ENCODE peak calls at places on chromosome 22, in eight cellular contexts. One of them, this sample, is unnamed.

GRCh38 chr22:33781396-33781795 is 138.9 kb downstream of the LARGE1 start:
- DNase-seq in heart right ventricle: no peak
- DNase-seq in right lobe of liver: no peak
- DNase-seq in HFF-Myc: peak; percentile 12
- DNase-seq in NB4: no peak
- DNase-seq in GM12865: no peak
- DNase-seq in lung: no peak
- DNase-seq in GM13977: no peak
- DNase-seq in this sample: no peak

GRCh38 chr22:37064553-37064952 is 13.0 kb downstream of the KCTD17 start:
- DNase-seq in heart right ventricle: no peak
- DNase-seq in right lobe of liver: no peak
- DNase-seq in HFF-Myc: no peak
- DNase-seq in NB4: no peak
- DNase-seq in GM12865: no peak
- DNase-seq in lung: no peak
- DNase-seq in GM13977: no peak
- DNase-seq in this sample: no peak

GRCh38 chr22:41365425-41365824 is 16.3 kb upstream of the TEF start:
- DNase-seq in heart right ventricle: no peak
- DNase-seq in right lobe of liver: no peak
- DNase-seq in HFF-Myc: no peak
- DNase-seq in NB4: no peak
- DNase-seq in GM12865: no peak
- DNase-seq in lung: no peak
- DNase-seq in GM13977: no peak
- DNase-seq in this sample: no peak

GRCh38 chr22:28799834-28800307 is 498 bp downstream of the XBP1 start:
- DNase-seq in heart right ventricle: peak; percentile 78
- DNase-seq in right lobe of liver: peak; percentile 67
- DNase-seq in HFF-Myc: no peak
- DNase-seq in NB4: peak; percentile 52
- DNase-seq in GM12865: peak; percentile 69
- DNase-seq in lung: peak; percentile 61
- DNase-seq in GM13977: no peak
- DNase-seq in this sample: no peak

GRCh38 chr22:30028731-30029130 is 51.5 kb upstream of the HORMAD2 start:
- DNase-seq in heart right ventricle: no peak
- DNase-seq in right lobe of liver: no peak
- DNase-seq in HFF-Myc: no peak
- DNase-seq in NB4: no peak
- DNase-seq in GM12865: no peak
- DNase-seq in lung: no peak
- DNase-seq in GM13977: no peak
- DNase-seq in this sample: no peak

GRCh38 chr22:22244337-22245250 is at the start of gene VPREB1:
- DNase-seq in heart right ventricle: no peak
- DNase-seq in right lobe of liver: no peak
- DNase-seq in HFF-Myc: no peak
- DNase-seq in NB4: peak; percentile 15
- DNase-seq in GM12865: no peak
- DNase-seq in lung: no peak
- DNase-seq in GM13977: no peak
- DNase-seq in this sample: no peak

GRCh38 chr22:23204541-23205157 is 24.3 kb downstream of the BCR start:
- DNase-seq in heart right ventricle: peak; percentile 83
- DNase-seq in right lobe of liver: peak; percentile 95
- DNase-seq in HFF-Myc: no peak
- DNase-seq in NB4: no peak
- DNase-seq in GM12865: no peak
- DNase-seq in lung: peak; percentile 48
- DNase-seq in GM13977: no peak
- DNase-seq in this sample: no peak

GRCh38 chr22:38284042-38284402 is 11.2 kb upstream of the TMEM184B start:
- DNase-seq in heart right ventricle: no peak
- DNase-seq in right lobe of liver: no peak
- DNase-seq in HFF-Myc: peak; percentile 46
- DNase-seq in NB4: no peak
- DNase-seq in GM12865: no peak
- DNase-seq in lung: no peak
- DNase-seq in GM13977: no peak
- DNase-seq in this sample: no peak

GRCh38 chr22:38176170-38176741 is 5.4 kb downstream of the PLA2G6 start:
- DNase-seq in heart right ventricle: peak; percentile 80
- DNase-seq in right lobe of liver: no peak
- DNase-seq in HFF-Myc: peak; percentile 66
- DNase-seq in NB4: no peak
- DNase-seq in GM12865: peak; percentile 92
- DNase-seq in lung: peak; percentile 46
- DNase-seq in GM13977: peak; percentile 51
- DNase-seq in this sample: no peak

GRCh38 chr22:36761553-36762240 is 14.2 kb downstream of the IFT27 start:
- DNase-seq in heart right ventricle: no peak
- DNase-seq in right lobe of liver: no peak
- DNase-seq in HFF-Myc: no peak
- DNase-seq in NB4: no peak
- DNase-seq in GM12865: no peak
- DNase-seq in lung: no peak
- DNase-seq in GM13977: no peak
- DNase-seq in this sample: peak; percentile 56

GRCh38 chr22:33600113-33600512 is 320.2 kb downstream of the LARGE1 start:
- DNase-seq in heart right ventricle: no peak
- DNase-seq in right lobe of liver: no peak
- DNase-seq in HFF-Myc: no peak
- DNase-seq in NB4: no peak
- DNase-seq in GM12865: no peak
- DNase-seq in lung: no peak
- DNase-seq in GM13977: no peak
- DNase-seq in this sample: no peak

GRCh38 chr22:24768537-24769374 is 5.8 kb downstream of the PIWIL3 start:
- DNase-seq in heart right ventricle: no peak
- DNase-seq in right lobe of liver: peak; percentile 60
- DNase-seq in HFF-Myc: peak; percentile 26
- DNase-seq in NB4: peak; percentile 68
- DNase-seq in GM12865: peak; percentile 55
- DNase-seq in lung: peak; percentile 60
- DNase-seq in GM13977: peak; percentile 61
- DNase-seq in this sample: no peak

GRCh38 chr22:24848559-24849168 is 42.7 kb downstream of the SGSM1 start:
- DNase-seq in heart right ventricle: no peak
- DNase-seq in right lobe of liver: no peak
- DNase-seq in HFF-Myc: no peak
- DNase-seq in NB4: no peak
- DNase-seq in GM12865: no peak
- DNase-seq in lung: no peak
- DNase-seq in GM13977: no peak
- DNase-seq in this sample: no peak

GRCh38 chr22:42188808-42189447 is 58.3 kb upstream of the CYP2D6 start:
- DNase-seq in heart right ventricle: no peak
- DNase-seq in right lobe of liver: no peak
- DNase-seq in HFF-Myc: no peak
- DNase-seq in NB4: peak; percentile 59
- DNase-seq in GM12865: no peak
- DNase-seq in lung: no peak
- DNase-seq in GM13977: no peak
- DNase-seq in this sample: no peak

GRCh38 chr22:17788528-17789378 is 14.5 kb upstream of the BID start:
- DNase-seq in heart right ventricle: no peak
- DNase-seq in right lobe of liver: no peak
- DNase-seq in HFF-Myc: no peak
- DNase-seq in NB4: no peak
- DNase-seq in GM12865: no peak
- DNase-seq in lung: no peak
- DNase-seq in GM13977: no peak
- DNase-seq in this sample: no peak

DNA sequence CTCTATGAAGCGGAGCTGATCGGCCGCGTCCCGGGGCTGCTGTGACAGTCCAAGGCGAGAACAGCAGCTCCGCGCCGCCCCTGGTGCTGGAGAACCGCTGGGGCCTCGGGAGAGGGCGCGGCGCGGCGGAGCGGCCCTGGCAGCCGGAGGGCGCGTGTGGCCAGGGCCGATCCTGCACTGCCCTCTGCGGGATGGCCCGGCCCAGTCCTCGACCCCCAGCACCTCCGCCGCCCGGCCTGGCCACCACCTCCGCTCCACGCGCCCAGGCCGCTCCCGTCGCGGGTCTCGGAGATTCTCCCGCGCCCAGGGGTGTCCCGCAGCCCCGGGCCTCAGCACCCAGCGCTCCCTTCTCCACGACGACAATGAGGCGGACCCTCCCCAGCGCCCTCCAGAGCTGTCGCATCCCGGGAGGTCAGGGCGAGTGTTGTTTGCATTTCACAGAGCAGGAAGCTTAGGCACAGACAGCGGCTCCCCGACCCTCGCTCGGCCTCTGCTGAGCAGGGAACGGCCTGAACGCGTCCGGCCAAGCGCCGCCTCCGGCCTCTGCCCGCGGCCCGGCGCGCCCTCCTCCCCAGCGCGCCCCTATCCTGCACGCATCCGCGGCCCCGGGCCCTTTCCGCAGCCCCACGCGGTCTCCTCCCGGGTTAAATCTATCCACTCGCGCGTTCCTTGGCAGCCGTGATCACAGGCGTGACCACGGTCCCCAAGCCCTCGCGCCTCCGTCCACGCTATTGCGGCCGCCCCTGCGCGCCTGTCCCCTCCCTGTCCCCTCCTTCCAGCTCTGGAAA is 109.7 kb downstream of the WNT7B start:
- DNase-seq in heart right ventricle: peak; percentile 24
- DNase-seq in right lobe of liver: no peak
- DNase-seq in HFF-Myc: no peak
- DNase-seq in NB4: no peak
- DNase-seq in GM12865: no peak
- DNase-seq in lung: no peak
- DNase-seq in GM13977: no peak
- DNase-seq in this sample: peak; percentile 93
- TF ChIP-seq CTCF in heart right ventricle: peak; percentile 32
- TF ChIP-seq CTCF in right lobe of liver: peak; percentile 24
- TF ChIP-seq CTCF in HFF-Myc: peak; percentile 18
- TF ChIP-seq CTCF in NB4: no peak
- TF ChIP-seq CTCF in GM12865: no peak
- TF ChIP-seq CTCF in lung: no peak
- TF ChIP-seq CTCF in GM13977: peak; percentile 31
- TF ChIP-seq CTCF in this sample: peak; percentile 75

DNA sequence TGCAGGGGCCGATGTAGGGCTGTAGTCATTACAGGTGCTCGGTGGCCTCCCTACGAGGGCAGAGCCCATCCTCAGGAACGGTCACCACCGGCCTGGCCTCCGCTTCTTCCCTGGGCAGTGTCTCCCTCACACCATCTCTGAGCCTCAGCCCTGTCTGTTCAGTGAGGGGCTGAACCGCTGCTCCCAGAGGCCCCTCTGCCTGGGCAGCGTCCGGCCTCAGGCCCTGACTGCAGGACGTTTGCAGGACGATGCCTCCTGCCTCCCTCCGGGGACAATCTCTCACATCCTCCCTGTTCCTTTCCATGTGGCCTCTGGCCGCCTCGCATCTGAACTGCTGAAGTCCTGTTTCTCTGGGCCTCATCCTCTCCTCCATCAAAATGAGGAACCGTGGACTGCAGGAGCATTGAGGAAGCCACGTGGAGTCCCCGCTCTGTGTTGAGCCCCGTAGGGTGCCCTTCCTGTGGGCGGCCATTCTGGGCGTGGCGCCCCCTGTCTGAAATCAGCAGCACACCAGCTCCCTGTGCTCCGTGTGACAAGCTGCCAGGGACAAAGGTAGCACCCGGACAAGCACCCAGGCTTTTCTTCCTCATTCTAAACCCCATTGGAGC is 933.5 kb downstream of the BRD1 start:
- DNase-seq in heart right ventricle: no peak
- DNase-seq in right lobe of liver: no peak
- DNase-seq in HFF-Myc: no peak
- DNase-seq in NB4: peak; percentile 69
- DNase-seq in GM12865: no peak
- DNase-seq in lung: no peak
- DNase-seq in GM13977: no peak
- DNase-seq in this sample: peak; percentile 88
- TF ChIP-seq CTCF in heart right ventricle: no peak
- TF ChIP-seq CTCF in right lobe of liver: no peak
- TF ChIP-seq CTCF in HFF-Myc: no peak
- TF ChIP-seq CTCF in NB4: peak; percentile 58
- TF ChIP-seq CTCF in GM12865: no peak
- TF ChIP-seq CTCF in lung: no peak
- TF ChIP-seq CTCF in GM13977: no peak
- TF ChIP-seq CTCF in this sample: peak; percentile 44

DNA sequence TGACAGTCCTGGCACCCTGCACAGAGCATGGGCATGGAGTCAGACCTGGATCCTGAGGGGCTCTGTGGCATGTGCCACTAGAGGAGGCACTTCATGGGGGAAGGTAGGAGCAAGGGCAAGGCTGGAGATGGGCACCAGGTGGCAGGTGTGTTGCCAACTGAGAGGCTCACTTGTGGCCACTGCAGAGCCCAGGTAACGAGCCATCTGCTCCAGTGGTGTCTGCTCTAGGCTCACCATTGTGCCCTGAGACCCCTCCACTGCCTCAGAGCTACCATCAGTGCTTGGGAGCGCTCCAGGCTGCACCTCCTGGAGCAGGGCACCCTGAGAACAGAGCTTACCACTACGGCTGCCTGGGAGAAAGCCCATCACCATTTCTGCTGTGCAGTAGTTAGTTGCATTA is 1.3 kb upstream of the ZDHHC8 start:
- DNase-seq in heart right ventricle: no peak
- DNase-seq in right lobe of liver: no peak
- DNase-seq in HFF-Myc: no peak
- DNase-seq in NB4: no peak
- DNase-seq in GM12865: no peak
- DNase-seq in lung: no peak
- DNase-seq in GM13977: no peak
- DNase-seq in this sample: no peak
- TF ChIP-seq CTCF in heart right ventricle: no peak
- TF ChIP-seq CTCF in right lobe of liver: no peak
- TF ChIP-seq CTCF in HFF-Myc: no peak
- TF ChIP-seq CTCF in NB4: no peak
- TF ChIP-seq CTCF in GM12865: no peak
- TF ChIP-seq CTCF in lung: no peak
- TF ChIP-seq CTCF in GM13977: no peak
- TF ChIP-seq CTCF in this sample: peak; percentile 14

GRCh38 chr22:47839586-47840245 is 1077.3 kb downstream of the TBC1D22A start:
- DNase-seq in heart right ventricle: no peak
- DNase-seq in right lobe of liver: no peak
- DNase-seq in HFF-Myc: no peak
- DNase-seq in NB4: no peak
- DNase-seq in GM12865: no peak
- DNase-seq in lung: no peak
- DNase-seq in GM13977: no peak
- DNase-seq in this sample: no peak

GRCh38 chr22:47837703-47838102 is 1075.3 kb downstream of the TBC1D22A start:
- DNase-seq in heart right ventricle: no peak
- DNase-seq in right lobe of liver: no peak
- DNase-seq in HFF-Myc: no peak
- DNase-seq in NB4: peak; percentile 42
- DNase-seq in GM12865: peak; percentile 38
- DNase-seq in lung: no peak
- DNase-seq in GM13977: no peak
- DNase-seq in this sample: no peak

GRCh38 chr22:47846206-47846605 is 1083.8 kb downstream of the TBC1D22A start:
- DNase-seq in heart right ventricle: no peak
- DNase-seq in right lobe of liver: no peak
- DNase-seq in HFF-Myc: no peak
- DNase-seq in NB4: no peak
- DNase-seq in GM12865: no peak
- DNase-seq in lung: no peak
- DNase-seq in GM13977: no peak
- DNase-seq in this sample: no peak

GRCh38 chr22:47841166-47841565 is 1078.7 kb downstream of the TBC1D22A start:
- DNase-seq in heart right ventricle: no peak
- DNase-seq in right lobe of liver: no peak
- DNase-seq in HFF-Myc: no peak
- DNase-seq in NB4: no peak
- DNase-seq in GM12865: no peak
- DNase-seq in lung: no peak
- DNase-seq in GM13977: no peak
- DNase-seq in this sample: no peak

GRCh38 chr22:47842119-47842518 is 1079.7 kb downstream of the TBC1D22A start:
- DNase-seq in heart right ventricle: no peak
- DNase-seq in right lobe of liver: no peak
- DNase-seq in HFF-Myc: no peak
- DNase-seq in NB4: peak; percentile 5
- DNase-seq in GM12865: no peak
- DNase-seq in lung: no peak
- DNase-seq in GM13977: no peak
- DNase-seq in this sample: no peak
- TF ChIP-seq CTCF in heart right ventricle: no peak
- TF ChIP-seq CTCF in right lobe of liver: no peak
- TF ChIP-seq CTCF in HFF-Myc: no peak
- TF ChIP-seq CTCF in NB4: no peak
- TF ChIP-seq CTCF in GM12865: no peak
- TF ChIP-seq CTCF in lung: no peak
- TF ChIP-seq CTCF in GM13977: no peak
- TF ChIP-seq CTCF in this sample: no peak